ENCODE peak calls at places on chromosomes 3 and 15, in seven cellular contexts. One of them, this sample, is unnamed.

GRCh38 chr15:25859838-25860645 is 3.1 kb downstream of the ATP10A start:
- DNase-seq in HCEC 1CT: no peak
- DNase-seq in activated CD4-positive, alpha-beta T cell treated with anti-CD3 and anti-CD28 coated beads, Interleukin-2, amount 10 ng/mL, durations not matched to agents 7 days and 5 days: peak
- DNase-seq in mesenchymal stem cell: no peak
- DNase-seq in AG08396: no peak
- DNase-seq in GM20000: no peak
- DNase-seq in GM04504: no peak
- DNase-seq in this sample: no peak

GRCh38 chr15:71219646-71220045 is 104.4 kb downstream of the THSD4 start:
- DNase-seq in HCEC 1CT: peak
- DNase-seq in activated CD4-positive, alpha-beta T cell treated with anti-CD3 and anti-CD28 coated beads, Interleukin-2, amount 10 ng/mL, durations not matched to agents 7 days and 5 days: no peak
- DNase-seq in mesenchymal stem cell: peak
- DNase-seq in AG08396: peak
- DNase-seq in GM20000: no peak
- DNase-seq in GM04504: peak
- DNase-seq in this sample: no peak

GRCh38 chr15:48722764-48723661 is 77.5 kb upstream of the FBN1 start:
- DNase-seq in HCEC 1CT: peak
- DNase-seq in activated CD4-positive, alpha-beta T cell treated with anti-CD3 and anti-CD28 coated beads, Interleukin-2, amount 10 ng/mL, durations not matched to agents 7 days and 5 days: no peak
- DNase-seq in mesenchymal stem cell: peak
- DNase-seq in AG08396: peak
- DNase-seq in GM20000: no peak
- DNase-seq in GM04504: peak
- DNase-seq in this sample: peak

GRCh38 chr3:138408751-138409161 is 25.7 kb upstream of the ESYT3 start:
- DNase-seq in HCEC 1CT: no peak
- DNase-seq in activated CD4-positive, alpha-beta T cell treated with anti-CD3 and anti-CD28 coated beads, Interleukin-2, amount 10 ng/mL, durations not matched to agents 7 days and 5 days: no peak
- DNase-seq in mesenchymal stem cell: no peak
- DNase-seq in AG08396: no peak
- DNase-seq in GM20000: no peak
- DNase-seq in GM04504: no peak
- DNase-seq in this sample: no peak

GRCh38 chr15:40064231-40064894 is 25.4 kb upstream of the SRP14 start:
- DNase-seq in HCEC 1CT: peak
- DNase-seq in activated CD4-positive, alpha-beta T cell treated with anti-CD3 and anti-CD28 coated beads, Interleukin-2, amount 10 ng/mL, durations not matched to agents 7 days and 5 days: no peak
- DNase-seq in mesenchymal stem cell: peak
- DNase-seq in AG08396: no peak
- DNase-seq in GM20000: peak
- DNase-seq in GM04504: peak
- DNase-seq in this sample: peak

GRCh38 chr3:125632597-125632996 is 37.3 kb upstream of the OSBPL11 start:
- DNase-seq in HCEC 1CT: no peak
- DNase-seq in activated CD4-positive, alpha-beta T cell treated with anti-CD3 and anti-CD28 coated beads, Interleukin-2, amount 10 ng/mL, durations not matched to agents 7 days and 5 days: no peak
- DNase-seq in mesenchymal stem cell: no peak
- DNase-seq in AG08396: no peak
- DNase-seq in GM20000: no peak
- DNase-seq in GM04504: no peak
- DNase-seq in this sample: no peak

GRCh38 chr3:20154928-20155327 is 31.1 kb downstream of the SGO1 start:
- DNase-seq in HCEC 1CT: no peak
- DNase-seq in activated CD4-positive, alpha-beta T cell treated with anti-CD3 and anti-CD28 coated beads, Interleukin-2, amount 10 ng/mL, durations not matched to agents 7 days and 5 days: no peak
- DNase-seq in mesenchymal stem cell: no peak
- DNase-seq in AG08396: no peak
- DNase-seq in GM20000: no peak
- DNase-seq in GM04504: no peak
- DNase-seq in this sample: no peak

GRCh38 chr15:28133281-28133680 is 34.2 kb upstream of the OCA2 start:
- DNase-seq in HCEC 1CT: peak
- DNase-seq in activated CD4-positive, alpha-beta T cell treated with anti-CD3 and anti-CD28 coated beads, Interleukin-2, amount 10 ng/mL, durations not matched to agents 7 days and 5 days: no peak
- DNase-seq in mesenchymal stem cell: no peak
- DNase-seq in AG08396: no peak
- DNase-seq in GM20000: no peak
- DNase-seq in GM04504: no peak
- DNase-seq in this sample: no peak

GRCh38 chr15:74040115-74040850 is 42.1 kb downstream of the GOLGA6A start:
- DNase-seq in HCEC 1CT: peak
- DNase-seq in activated CD4-positive, alpha-beta T cell treated with anti-CD3 and anti-CD28 coated beads, Interleukin-2, amount 10 ng/mL, durations not matched to agents 7 days and 5 days: no peak
- DNase-seq in mesenchymal stem cell: peak
- DNase-seq in AG08396: peak
- DNase-seq in GM20000: no peak
- DNase-seq in GM04504: peak
- DNase-seq in this sample: peak

GRCh38 chr15:72199721-72200212 is 2.2 kb upstream of the GRAMD2A start:
- DNase-seq in HCEC 1CT: peak
- DNase-seq in activated CD4-positive, alpha-beta T cell treated with anti-CD3 and anti-CD28 coated beads, Interleukin-2, amount 10 ng/mL, durations not matched to agents 7 days and 5 days: peak
- DNase-seq in mesenchymal stem cell: peak
- DNase-seq in AG08396: peak
- DNase-seq in GM20000: peak
- DNase-seq in GM04504: peak
- DNase-seq in this sample: peak

GRCh38 chr3:44284949-44285348 is 43.3 kb downstream of the TOPAZ1 start:
- DNase-seq in HCEC 1CT: no peak
- DNase-seq in activated CD4-positive, alpha-beta T cell treated with anti-CD3 and anti-CD28 coated beads, Interleukin-2, amount 10 ng/mL, durations not matched to agents 7 days and 5 days: no peak
- DNase-seq in mesenchymal stem cell: no peak
- DNase-seq in AG08396: no peak
- DNase-seq in GM20000: no peak
- DNase-seq in GM04504: no peak
- DNase-seq in this sample: no peak

GRCh38 chr3:69753179-69753775 is 14.0 kb downstream of the MITF start:
- DNase-seq in HCEC 1CT: no peak
- DNase-seq in activated CD4-positive, alpha-beta T cell treated with anti-CD3 and anti-CD28 coated beads, Interleukin-2, amount 10 ng/mL, durations not matched to agents 7 days and 5 days: no peak
- DNase-seq in mesenchymal stem cell: no peak
- DNase-seq in AG08396: no peak
- DNase-seq in GM20000: no peak
- DNase-seq in GM04504: no peak
- DNase-seq in this sample: no peak

GRCh38 chr3:62149962-62150361 is 223.4 kb downstream of the FEZF2 start:
- DNase-seq in HCEC 1CT: peak
- DNase-seq in activated CD4-positive, alpha-beta T cell treated with anti-CD3 and anti-CD28 coated beads, Interleukin-2, amount 10 ng/mL, durations not matched to agents 7 days and 5 days: no peak
- DNase-seq in mesenchymal stem cell: peak
- DNase-seq in AG08396: peak
- DNase-seq in GM20000: no peak
- DNase-seq in GM04504: peak
- DNase-seq in this sample: no peak

GRCh38 chr15:62874064-62874463 is 168.5 kb upstream of the TPM1 start:
- DNase-seq in HCEC 1CT: no peak
- DNase-seq in activated CD4-positive, alpha-beta T cell treated with anti-CD3 and anti-CD28 coated beads, Interleukin-2, amount 10 ng/mL, durations not matched to agents 7 days and 5 days: no peak
- DNase-seq in mesenchymal stem cell: no peak
- DNase-seq in AG08396: no peak
- DNase-seq in GM20000: no peak
- DNase-seq in GM04504: no peak
- DNase-seq in this sample: no peak

GRCh38 chr3:101069796-101070195 is 76.6 kb upstream of the ABI3BP start:
- DNase-seq in HCEC 1CT: no peak
- DNase-seq in activated CD4-positive, alpha-beta T cell treated with anti-CD3 and anti-CD28 coated beads, Interleukin-2, amount 10 ng/mL, durations not matched to agents 7 days and 5 days: no peak
- DNase-seq in mesenchymal stem cell: peak
- DNase-seq in AG08396: no peak
- DNase-seq in GM20000: no peak
- DNase-seq in GM04504: no peak
- DNase-seq in this sample: no peak

GRCh38 chr15:60840703-60841411 is 361.9 kb upstream of the ICE2 start:
- DNase-seq in HCEC 1CT: no peak
- DNase-seq in activated CD4-positive, alpha-beta T cell treated with anti-CD3 and anti-CD28 coated beads, Interleukin-2, amount 10 ng/mL, durations not matched to agents 7 days and 5 days: peak
- DNase-seq in mesenchymal stem cell: no peak
- DNase-seq in AG08396: no peak
- DNase-seq in GM20000: no peak
- DNase-seq in GM04504: no peak
- DNase-seq in this sample: no peak

GRCh38 chr3:55662683-55663082 is 175.6 kb upstream of the WNT5A start:
- DNase-seq in HCEC 1CT: peak
- DNase-seq in activated CD4-positive, alpha-beta T cell treated with anti-CD3 and anti-CD28 coated beads, Interleukin-2, amount 10 ng/mL, durations not matched to agents 7 days and 5 days: no peak
- DNase-seq in mesenchymal stem cell: no peak
- DNase-seq in AG08396: peak
- DNase-seq in GM20000: no peak
- DNase-seq in GM04504: no peak
- DNase-seq in this sample: no peak

GRCh38 chr3:9916346-9916733 is 558 bp upstream of the IL17RC start:
- DNase-seq in HCEC 1CT: peak
- DNase-seq in activated CD4-positive, alpha-beta T cell treated with anti-CD3 and anti-CD28 coated beads, Interleukin-2, amount 10 ng/mL, durations not matched to agents 7 days and 5 days: no peak
- DNase-seq in mesenchymal stem cell: peak
- DNase-seq in AG08396: peak
- DNase-seq in GM20000: no peak
- DNase-seq in GM04504: no peak
- DNase-seq in this sample: no peak

GRCh38 chr3:79086514-79086913 is 681.3 kb downstream of the ROBO1 start:
- DNase-seq in HCEC 1CT: peak
- DNase-seq in activated CD4-positive, alpha-beta T cell treated with anti-CD3 and anti-CD28 coated beads, Interleukin-2, amount 10 ng/mL, durations not matched to agents 7 days and 5 days: peak
- DNase-seq in mesenchymal stem cell: peak
- DNase-seq in AG08396: peak
- DNase-seq in GM20000: peak
- DNase-seq in GM04504: no peak
- DNase-seq in this sample: peak

GRCh38 chr15:67828379-67828968 is 3.2 kb downstream of the SKOR1 start:
- DNase-seq in HCEC 1CT: no peak
- DNase-seq in activated CD4-positive, alpha-beta T cell treated with anti-CD3 and anti-CD28 coated beads, Interleukin-2, amount 10 ng/mL, durations not matched to agents 7 days and 5 days: no peak
- DNase-seq in mesenchymal stem cell: no peak
- DNase-seq in AG08396: no peak
- DNase-seq in GM20000: no peak
- DNase-seq in GM04504: no peak
- DNase-seq in this sample: no peak

GRCh38 chr15:91694829-91695205 is 158.7 kb upstream of the SLCO3A1 start:
- DNase-seq in HCEC 1CT: peak
- DNase-seq in activated CD4-positive, alpha-beta T cell treated with anti-CD3 and anti-CD28 coated beads, Interleukin-2, amount 10 ng/mL, durations not matched to agents 7 days and 5 days: no peak
- DNase-seq in mesenchymal stem cell: no peak
- DNase-seq in AG08396: peak
- DNase-seq in GM20000: no peak
- DNase-seq in GM04504: peak
- DNase-seq in this sample: no peak

GRCh38 chr3:2166552-2166951 is 67.9 kb downstream of the CNTN4 start:
- DNase-seq in HCEC 1CT: no peak
- DNase-seq in activated CD4-positive, alpha-beta T cell treated with anti-CD3 and anti-CD28 coated beads, Interleukin-2, amount 10 ng/mL, durations not matched to agents 7 days and 5 days: no peak
- DNase-seq in mesenchymal stem cell: peak
- DNase-seq in AG08396: no peak
- DNase-seq in GM20000: no peak
- DNase-seq in GM04504: no peak
- DNase-seq in this sample: no peak

GRCh38 chr3:114259566-114259965 is 22.2 kb upstream of the ZNF80 start:
- DNase-seq in HCEC 1CT: no peak
- DNase-seq in activated CD4-positive, alpha-beta T cell treated with anti-CD3 and anti-CD28 coated beads, Interleukin-2, amount 10 ng/mL, durations not matched to agents 7 days and 5 days: no peak
- DNase-seq in mesenchymal stem cell: no peak
- DNase-seq in AG08396: no peak
- DNase-seq in GM20000: no peak
- DNase-seq in GM04504: no peak
- DNase-seq in this sample: no peak

GRCh38 chr3:148924572-148924971 is 59.5 kb downstream of the CPA3 start:
- DNase-seq in HCEC 1CT: peak
- DNase-seq in activated CD4-positive, alpha-beta T cell treated with anti-CD3 and anti-CD28 coated beads, Interleukin-2, amount 10 ng/mL, durations not matched to agents 7 days and 5 days: no peak
- DNase-seq in mesenchymal stem cell: peak
- DNase-seq in AG08396: no peak
- DNase-seq in GM20000: no peak
- DNase-seq in GM04504: no peak
- DNase-seq in this sample: peak

GRCh38 chr15:48395532-48396011 is 64.3 kb downstream of the DUT start:
- DNase-seq in HCEC 1CT: peak
- DNase-seq in activated CD4-positive, alpha-beta T cell treated with anti-CD3 and anti-CD28 coated beads, Interleukin-2, amount 10 ng/mL, durations not matched to agents 7 days and 5 days: no peak
- DNase-seq in mesenchymal stem cell: peak
- DNase-seq in AG08396: peak
- DNase-seq in GM20000: no peak
- DNase-seq in GM04504: peak
- DNase-seq in this sample: no peak

GRCh38 chr15:38557855-38558713 is 6.5 kb downstream of the RASGRP1 start:
- DNase-seq in HCEC 1CT: no peak
- DNase-seq in activated CD4-positive, alpha-beta T cell treated with anti-CD3 and anti-CD28 coated beads, Interleukin-2, amount 10 ng/mL, durations not matched to agents 7 days and 5 days: peak
- DNase-seq in mesenchymal stem cell: no peak
- DNase-seq in AG08396: no peak
- DNase-seq in GM20000: no peak
- DNase-seq in GM04504: no peak
- DNase-seq in this sample: no peak

GRCh38 chr15:24916305-24917009 is 38.3 kb upstream of the SNRPN start:
- DNase-seq in HCEC 1CT: no peak
- DNase-seq in activated CD4-positive, alpha-beta T cell treated with anti-CD3 and anti-CD28 coated beads, Interleukin-2, amount 10 ng/mL, durations not matched to agents 7 days and 5 days: peak
- DNase-seq in mesenchymal stem cell: no peak
- DNase-seq in AG08396: no peak
- DNase-seq in GM20000: no peak
- DNase-seq in GM04504: no peak
- DNase-seq in this sample: no peak

GRCh38 chr15:56772868-56773639 is 39.7 kb upstream of the ZNF280D start:
- DNase-seq in HCEC 1CT: peak
- DNase-seq in activated CD4-positive, alpha-beta T cell treated with anti-CD3 and anti-CD28 coated beads, Interleukin-2, amount 10 ng/mL, durations not matched to agents 7 days and 5 days: no peak
- DNase-seq in mesenchymal stem cell: peak
- DNase-seq in AG08396: peak
- DNase-seq in GM20000: no peak
- DNase-seq in GM04504: no peak
- DNase-seq in this sample: no peak

GRCh38 chr15:71443538-71443937 is 328.3 kb downstream of the THSD4 start:
- DNase-seq in HCEC 1CT: peak
- DNase-seq in activated CD4-positive, alpha-beta T cell treated with anti-CD3 and anti-CD28 coated beads, Interleukin-2, amount 10 ng/mL, durations not matched to agents 7 days and 5 days: peak
- DNase-seq in mesenchymal stem cell: peak
- DNase-seq in AG08396: peak
- DNase-seq in GM20000: peak
- DNase-seq in GM04504: no peak
- DNase-seq in this sample: peak

GRCh38 chr15:32718082-32718821 is 448 bp downstream of the GREM1 start:
- DNase-seq in HCEC 1CT: peak
- DNase-seq in activated CD4-positive, alpha-beta T cell treated with anti-CD3 and anti-CD28 coated beads, Interleukin-2, amount 10 ng/mL, durations not matched to agents 7 days and 5 days: no peak
- DNase-seq in mesenchymal stem cell: peak
- DNase-seq in AG08396: peak
- DNase-seq in GM20000: peak
- DNase-seq in GM04504: no peak
- DNase-seq in this sample: peak

GRCh38 chr3:170414202-170414663 is 4.4 kb upstream of the CLDN11 start:
- DNase-seq in HCEC 1CT: peak
- DNase-seq in activated CD4-positive, alpha-beta T cell treated with anti-CD3 and anti-CD28 coated beads, Interleukin-2, amount 10 ng/mL, durations not matched to agents 7 days and 5 days: peak
- DNase-seq in mesenchymal stem cell: peak
- DNase-seq in AG08396: peak
- DNase-seq in GM20000: peak
- DNase-seq in GM04504: peak
- DNase-seq in this sample: peak

GRCh38 chr3:172341482-172342059 is 106.7 kb downstream of the GHSR start:
- DNase-seq in HCEC 1CT: peak
- DNase-seq in activated CD4-positive, alpha-beta T cell treated with anti-CD3 and anti-CD28 coated beads, Interleukin-2, amount 10 ng/mL, durations not matched to agents 7 days and 5 days: peak
- DNase-seq in mesenchymal stem cell: peak
- DNase-seq in AG08396: peak
- DNase-seq in GM20000: peak
- DNase-seq in GM04504: no peak
- DNase-seq in this sample: peak

This sample was measured in endothelial cell of umbilical vein.